ENCODE peak calls at places on chromosomes 1 and 21, in seven cellular contexts. L is activated T-cell treated with anti-CD3 and anti-CD28 coated beads, Interleukin-2, amount 50 U/mL, for 72 hours; D is EL; J is amniotic epithelial cell; O is fibroblast of pulmonary artery; N is stimulated activated CD4-positive, alpha-beta T cell treated with anti-CD3 and anti-CD28 coated beads, Interleukin-15, amount 100 ng/mL, for 24 hours; V is brain microvascular endothelial cell. B is an unnamed sample.

GRCh38 chr1:36847761-36848160 is 186.6 kb downstream of the GRIK3 start:
- DNase-seq in O (no peak), D (no peak), V (no peak), J (no peak), N (no peak), L (no peak), B (no peak)

GRCh38 chr1:59445040-59445439 is 148.1 kb downstream of the FGGY start:
- DNase-seq in L (no peak), D (peak), O (peak), J (peak), N (no peak), V (no peak), B (no peak)

GRCh38 chr1:234538930-234539649 is 60.1 kb upstream of the TARBP1 start:
- DNase-seq in L (no peak), J (no peak), V (no peak), O (no peak), D (no peak), N (no peak), B (no peak)

GRCh38 chr1:3692593-3692992 is 40.3 kb downstream of the TP73 start:
- DNase-seq in N (no peak), O (no peak), L (no peak), V (no peak), J (no peak), D (no peak), B (no peak)

GRCh38 chr1:235468970-235469369 is 35.3 kb downstream of the B3GALNT2 start:
- DNase-seq in V (peak), D (peak), O (peak), J (peak), L (no peak), N (no peak), B (no peak)

GRCh38 chr1:247288341-247288740 is 32.5 kb downstream of the VN1R5 start:
- DNase-seq in V (no peak), N (no peak), L (no peak), J (no peak), O (no peak), D (no peak), B (no peak)

GRCh38 chr21:45302082-45303061 is 14.7 kb upstream of the POFUT2 start:
- DNase-seq in O (peak), N (peak), D (no peak), J (peak), V (peak), L (peak), B (peak)

GRCh38 chr21:37204580-37204979 is 62.6 kb downstream of the VPS26C start:
- DNase-seq in V (no peak), N (no peak), J (peak), D (peak), L (no peak), O (peak), B (no peak)

GRCh38 chr1:69163779-69164178 is 403.9 kb upstream of the LRRC7 start:
- DNase-seq in O (no peak), D (no peak), J (no peak), N (no peak), V (no peak), L (no peak), B (no peak)

GRCh38 chr1:13824626-13825025 is 124.6 kb downstream of the PRDM2 start:
- DNase-seq in V (no peak), D (no peak), L (no peak), J (no peak), N (no peak), O (no peak), B (no peak)

GRCh38 chr1:188065917-188066316 is 1237.2 kb downstream of the PLA2G4A start:
- DNase-seq in L (no peak), V (no peak), D (peak), J (peak), N (no peak), O (peak), B (no peak)

GRCh38 chr1:71882241-71883036 is 399.9 kb downstream of the NEGR1 start:
- DNase-seq in N (no peak), L (no peak), O (no peak), V (no peak), J (no peak), D (no peak), B (no peak)

GRCh38 chr1:174877208-174877673 is 122.5 kb upstream of the CACYBP start:
- DNase-seq in V (no peak), D (no peak), O (no peak), J (no peak), N (no peak), L (no peak), B (no peak)

B was measured in stimulated activated naive CD8-positive, alpha-beta T cell treated with anti-CD3 and anti-CD28 coated beads, Interleukin-15, amount 100 ng/mL, for 72 hours.